ENCODE peak calls at places on chromosomes 7 and 10, in ten cellular contexts. E is dorsolateral prefrontal cortex; J is uterus; D is right cardiac atrium; O is CD4-positive, CD25-positive, alpha-beta regulatory T cell; L is OCI-LY7; A is mesenchymal stem cell; V is GM23248; K is tibial nerve; X is psoas muscle. Z is an unnamed sample.

GRCh38 chr7:42726066-42726785 is 185.6 kb downstream of the C7orf25 start:
- DNase-seq in L (no peak), E (no peak), X (no peak), A (peak; percentile 5), K (no peak), J (no peak), O (no peak), D (no peak), V (peak; percentile 29), Z (no peak)

GRCh38 chr7:45120-46090 is 147.0 kb upstream of the FAM20C start:
- DNase-seq in O (no peak), E (no peak), L (no peak), J (no peak), K (no peak), X (peak; percentile 3), D (peak; percentile 6), A (no peak), V (peak; percentile 20), Z (peak; percentile 51)

GRCh38 chr7:23018747-23019146 is 4.8 kb upstream of the HYCC1 start:
- DNase-seq in L (no peak), J (no peak), V (no peak), A (no peak), E (no peak), X (no peak), O (no peak), K (no peak), D (no peak), Z (no peak)

GRCh38 chr10:103789771-103790201 is 65.6 kb downstream of the SH3PXD2A start:
- DNase-seq in L (no peak), J (no peak), X (no peak), E (no peak), V (no peak), O (peak; percentile 62), D (no peak), K (no peak), A (no peak), Z (no peak)

GRCh38 chr10:21496285-21497176 is 29.0 kb downstream of the SKIDA1 start:
- DNase-seq in L (peak; percentile 80), E (no peak), K (no peak), D (peak; percentile 86), X (peak; percentile 70), V (peak; percentile 72), A (peak; percentile 73), J (no peak), O (peak; percentile 62), Z (peak; percentile 41)

GRCh38 chr10:117477961-117478670 is 64.4 kb upstream of the EMX2 start:
- DNase-seq in V (peak; percentile 97), A (peak; percentile 57), D (no peak), E (no peak), K (no peak), X (no peak), O (no peak), L (no peak), J (no peak), Z (no peak)

GRCh38 chr7:159091480-159092475 is 52.9 kb downstream of the VIPR2 start:
- DNase-seq in V (no peak), X (no peak), E (no peak), A (no peak), L (no peak), D (no peak), J (no peak), K (no peak), O (no peak), Z (peak; percentile 63)

GRCh38 chr7:77439572-77439971 is 23.4 kb upstream of the GSAP start:
- DNase-seq in E (peak; percentile 58), O (no peak), L (no peak), X (peak; percentile 61), A (no peak), V (peak; percentile 61), K (no peak), D (peak; percentile 70), J (no peak), Z (peak; percentile 38)

GRCh38 chr10:49361178-49361554 is 34.7 kb downstream of the DRGX start:
- DNase-seq in D (no peak), J (no peak), K (no peak), X (no peak), A (no peak), E (no peak), L (no peak), O (no peak), V (no peak), Z (no peak)

GRCh38 chr10:49362596-49363260 is 33.2 kb downstream of the DRGX start:
- DNase-seq in V (no peak), A (no peak), K (no peak), X (no peak), D (no peak), L (peak; percentile 18), E (no peak), J (no peak), O (no peak), Z (no peak)

GRCh38 chr10:49361735-49362568 is 33.9 kb downstream of the DRGX start:
- DNase-seq in A (no peak), E (no peak), K (no peak), D (no peak), V (no peak), X (no peak), L (no peak), J (no peak), O (no peak), Z (no peak)

GRCh38 chr10:49359349-49360231 is 36.3 kb downstream of the DRGX start:
- DNase-seq in L (no peak), E (no peak), V (peak; percentile 38), X (no peak), A (no peak), K (no peak), J (no peak), O (no peak), D (no peak), Z (no peak)

GRCh38 chr10:49360271-49361177 is 35.4 kb downstream of the DRGX start:
- DNase-seq in X (no peak), J (no peak), V (no peak), L (no peak), A (no peak), D (peak; percentile 66), K (no peak), O (no peak), E (no peak), Z (no peak)
- H3K27ac ChIP-seq in X (peak overlapping the region; percentile 23), J (no peak overlapping the region), V (no peak overlapping the region), L (no peak overlapping the region), A (no peak overlapping the region), D (peak overlapping the region; percentile 32), K (peak overlapping the region; percentile 31), O (no peak overlapping the region), E (no peak overlapping the region), Z (peak overlapping the region; percentile 35)

GRCh38 chr10:68955786-68956532 is at the start of gene DDX21:
- DNase-seq in L (peak; percentile 94), K (peak; percentile 69), A (peak; percentile 97), D (peak; percentile 94), J (peak; percentile 85), V (peak; percentile 97), O (peak; percentile 95), E (peak; percentile 90), X (peak; percentile 94), Z (peak; percentile 88)

GRCh38 chr10:68955414-68955785 is 570 bp upstream of the DDX21 start:
- DNase-seq in X (no peak), L (no peak), K (no peak), A (no peak), D (no peak), J (no peak), O (no peak), V (peak; percentile 66), E (no peak), Z (no peak)

GRCh38 chr10:68957284-68957615 is 1.3 kb downstream of the DDX21 start:
- DNase-seq in L (no peak), X (no peak), K (no peak), O (no peak), V (no peak), D (no peak), E (no peak), A (no peak), J (no peak), Z (no peak)

GRCh38 chr10:68959695-68960524 is 3.9 kb downstream of the DDX21 start:
- DNase-seq in J (no peak), E (no peak), K (no peak), L (no peak), O (no peak), V (no peak), A (no peak), D (no peak), X (no peak), Z (no peak)

DNA sequence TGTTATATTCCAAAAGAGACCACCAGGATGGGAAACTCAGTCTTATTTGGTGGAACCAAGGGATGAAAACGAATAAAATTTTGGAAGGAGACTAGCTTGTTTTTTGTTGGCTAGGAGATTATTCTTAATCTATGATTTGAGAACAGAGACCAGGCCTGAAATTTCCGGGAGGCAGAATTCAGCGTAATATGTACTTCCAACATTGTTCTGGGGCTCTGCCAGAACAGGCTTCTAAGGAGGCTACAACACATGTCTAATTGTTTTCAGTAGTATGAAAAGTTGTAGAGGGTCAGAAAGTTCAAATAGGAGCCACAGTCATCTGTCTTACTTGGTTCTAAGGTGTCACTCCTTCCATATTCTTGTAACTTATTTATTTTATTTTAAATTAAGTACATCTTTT is 1.7 kb downstream of the DDX21 start:
- DNase-seq in O (no peak), D (no peak), A (peak; percentile 18), X (no peak), K (no peak), V (peak; percentile 50), L (no peak), E (no peak), J (no peak), Z (no peak)
- H3K27ac ChIP-seq in O (peak overlapping the region; percentile 99), D (no peak overlapping the region), A (no peak overlapping the region), X (peak overlapping the region; percentile 99), K (peak overlapping the region; percentile 88), V (peak overlapping the region; percentile 88), L (peak overlapping the region; percentile 86), E (no peak overlapping the region), J (no peak overlapping the region), Z (no peak overlapping the region)

DNA sequence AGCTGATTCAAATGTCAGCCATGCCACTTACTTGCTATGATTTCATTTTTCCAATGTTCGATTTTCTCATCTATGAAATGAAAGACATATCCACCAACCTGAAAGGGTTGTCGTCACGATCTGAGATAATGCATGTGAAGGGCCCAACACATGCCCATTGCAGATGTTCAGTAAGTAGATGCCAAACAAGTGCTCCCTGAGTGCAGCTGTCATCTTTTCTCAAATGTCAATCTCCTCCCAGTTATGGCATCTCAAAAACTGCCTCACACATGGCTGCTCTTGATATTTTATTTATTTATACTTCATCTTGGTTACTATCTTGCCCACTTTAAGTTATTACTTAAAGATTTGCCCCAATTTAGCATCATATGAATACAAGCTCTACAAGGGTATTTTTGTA is 16.8 kb downstream of the CPEB3 start:
- DNase-seq in X (no peak), D (no peak), O (no peak), V (no peak), K (no peak), A (no peak), J (no peak), L (no peak), E (no peak), Z (no peak)
- H3K27ac ChIP-seq in X (no peak overlapping the region), D (no peak overlapping the region), O (no peak overlapping the region), V (no peak overlapping the region), K (no peak overlapping the region), A (no peak overlapping the region), J (no peak overlapping the region), L (no peak overlapping the region), E (no peak overlapping the region), Z (no peak overlapping the region)

DNA sequence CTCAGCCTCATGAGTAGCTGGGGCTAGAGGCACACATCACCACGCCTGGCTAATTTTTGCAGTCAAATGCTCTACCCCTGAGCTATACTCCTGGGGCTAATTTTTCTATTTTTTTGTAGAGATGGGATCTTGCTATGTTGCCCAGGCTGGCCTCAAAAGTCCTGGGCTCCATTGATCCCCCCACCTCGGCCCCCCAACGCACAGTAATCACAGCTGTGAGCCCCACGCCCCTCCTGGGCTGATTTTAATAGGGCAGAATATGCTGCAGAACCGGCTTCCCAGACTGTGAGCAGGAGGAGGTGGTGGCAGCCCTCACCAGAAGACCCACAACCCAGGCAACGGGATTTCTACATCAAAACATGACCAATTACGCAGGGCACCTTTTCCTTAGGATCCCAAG is 15.2 kb downstream of the BRAT1 start:
- DNase-seq in J (no peak), A (no peak), D (no peak), V (no peak), E (no peak), K (no peak), X (no peak), L (no peak), O (no peak), Z (peak; percentile 35)
- H3K27ac ChIP-seq in J (no peak overlapping the region), A (no peak overlapping the region), D (no peak overlapping the region), V (no peak overlapping the region), E (no peak overlapping the region), K (no peak overlapping the region), X (no peak overlapping the region), L (no peak overlapping the region), O (no peak overlapping the region), Z (no peak overlapping the region)

Z was measured in tibial artery.